ENCODE peak calls at places on chromosomes 13 and 19, in ten cellular contexts. N is gastrocnemius medialis, E is GM12878, T is K562, R is heart left ventricle, Z is upper lobe of left lung, S is right lobe of liver, G is HCT116, J is A549, F is body of pancreas. A is an unnamed sample.

GRCh38 chr13:49958321-49958720 is 22.2 kb upstream of the SPRYD7 start:
- ATAC-seq in J (no peak), E (no peak), Z (no peak), T (no peak), G (no peak), F (no peak), S (no peak), R (no peak), N (no peak), A (no peak)

GRCh38 chr13:25619897-25620296 is 248.1 kb downstream of the ATP8A2 start:
- ATAC-seq in R (no peak), J (no peak), F (no peak), N (no peak), S (no peak), G (no peak), T (no peak), E (no peak), Z (no peak), A (no peak)

GRCh38 chr13:52846567-52847321 is 1.7 kb downstream of the PCDH8 start:
- ATAC-seq in E (no peak), R (peak; percentile 77), N (no peak), G (no peak), T (no peak), F (peak; percentile 38), S (no peak), J (no peak), Z (peak; percentile 71), A (no peak)

GRCh38 chr19:40191836-40192646 is 815 bp downstream of the MAP3K10 start:
- ATAC-seq in Z (peak; percentile 21), S (peak; percentile 4), N (no peak), G (peak; percentile 58), T (peak; percentile 81), J (peak; percentile 44), E (peak; percentile 4), F (peak; percentile 19), R (peak; percentile 22), A (peak; percentile 8)

GRCh38 chr13:40549500-40550094 is 116.8 kb downstream of the FOXO1 start:
- ATAC-seq in E (no peak), N (peak; percentile 37), J (no peak), G (no peak), F (no peak), Z (peak; percentile 52), T (no peak), R (peak; percentile 50), S (peak; percentile 9), A (peak; percentile 81)

GRCh38 chr19:38252935-38253691 is 3.1 kb downstream of the PPP1R14A start:
- ATAC-seq in E (peak; percentile 44), Z (no peak), F (no peak), T (no peak), G (no peak), R (peak; percentile 43), S (no peak), J (no peak), N (no peak), A (peak; percentile 51)

GRCh38 chr13:111474136-111475002 is 153.9 kb downstream of the TEX29 start:
- ATAC-seq in J (peak; percentile 88), F (peak; percentile 72), Z (peak; percentile 24), R (peak; percentile 62), G (peak; percentile 85), E (peak; percentile 68), S (peak; percentile 77), T (peak; percentile 77), N (no peak), A (no peak)

GRCh38 chr19:30846102-30846501 is 473.9 kb downstream of the ZNF536 start:
- ATAC-seq in Z (no peak), N (no peak), E (no peak), G (no peak), F (no peak), R (no peak), J (no peak), T (no peak), S (no peak), A (no peak)

GRCh38 chr19:28871099-28871725 is 341.7 kb downstream of the UQCRFS1 start:
- ATAC-seq in E (no peak), F (no peak), J (peak; percentile 47), N (no peak), Z (no peak), S (no peak), R (no peak), G (no peak), T (no peak), A (peak; percentile 7)

GRCh38 chr13:22789027-22789593 is 391.7 kb upstream of the SGCG start:
- ATAC-seq in Z (no peak), T (no peak), J (no peak), E (no peak), G (peak; percentile 64), S (no peak), F (no peak), N (no peak), R (no peak), A (no peak)

GRCh38 chr19:6813659-6814058 is 41.2 kb downstream of the VAV1 start:
- ATAC-seq in T (no peak), Z (no peak), F (no peak), N (no peak), J (no peak), G (no peak), R (no peak), E (no peak), S (no peak), A (no peak)

DNA sequence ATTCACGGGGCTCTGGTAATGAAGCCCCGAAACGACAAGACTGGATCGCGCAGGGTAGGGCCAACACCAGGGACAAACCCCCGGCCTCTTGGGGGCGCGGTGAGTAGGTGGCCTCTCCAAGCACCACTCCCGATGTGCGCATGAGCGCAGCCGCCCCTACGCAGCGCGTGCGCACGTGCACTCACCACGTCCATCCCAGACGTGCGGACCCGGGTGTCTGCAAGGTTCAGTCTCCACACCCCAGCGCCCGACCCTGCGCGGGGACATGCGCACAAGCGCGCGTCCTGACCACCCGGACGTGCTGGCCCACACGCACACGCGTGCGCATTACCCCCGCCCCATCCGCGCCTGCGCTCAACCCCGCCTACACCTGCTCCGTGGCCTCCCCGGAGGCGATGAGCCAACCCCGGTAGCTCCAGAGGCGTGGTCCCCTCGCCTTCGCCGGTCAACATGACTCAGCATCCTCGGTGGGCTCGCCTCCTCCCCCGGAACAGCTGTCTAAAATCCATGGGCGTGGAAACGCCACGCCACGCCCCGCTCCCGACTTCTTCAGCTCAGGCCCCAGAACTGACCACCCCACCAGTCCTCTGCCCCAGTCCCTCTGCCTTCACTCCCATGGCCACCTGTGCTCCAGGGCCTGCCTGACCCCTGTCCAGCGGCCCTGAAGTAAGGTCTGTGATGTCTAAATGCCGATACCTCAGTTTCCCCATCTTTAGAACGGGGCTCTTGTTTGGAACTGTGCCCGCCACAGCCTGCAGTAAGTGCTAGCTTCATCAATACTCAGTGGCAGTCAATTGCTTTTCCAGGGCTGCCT is 5.6 kb upstream of the GPI start:
- ATAC-seq in Z (peak; percentile 98), N (peak; percentile 89), T (peak; percentile 97), F (peak; percentile 96), J (peak; percentile 96), E (peak; percentile 98), G (peak; percentile 98), S (peak; percentile 94), R (peak; percentile 96), A (peak; percentile 97)
- TF ChIP-seq POLR2A in Z (no peak), N (peak; percentile 45), T (peak; percentile 59), F (peak; percentile 70), J (peak; percentile 62), E (peak; percentile 84), G (no peak), S (peak; percentile 57), R (peak; percentile 69), A (peak; percentile 28)

GRCh38 chr13:74173822-74174221 is 39.6 kb upstream of the KLF12 start:
- ATAC-seq in J (no peak), E (no peak), S (no peak), Z (no peak), N (peak; percentile 85), T (no peak), F (no peak), R (peak; percentile 49), G (no peak), A (no peak)

GRCh38 chr13:74171621-74172020 is 37.4 kb upstream of the KLF12 start:
- ATAC-seq in R (no peak), F (no peak), S (no peak), J (no peak), T (no peak), G (no peak), Z (no peak), N (no peak), E (no peak), A (no peak)

DNA sequence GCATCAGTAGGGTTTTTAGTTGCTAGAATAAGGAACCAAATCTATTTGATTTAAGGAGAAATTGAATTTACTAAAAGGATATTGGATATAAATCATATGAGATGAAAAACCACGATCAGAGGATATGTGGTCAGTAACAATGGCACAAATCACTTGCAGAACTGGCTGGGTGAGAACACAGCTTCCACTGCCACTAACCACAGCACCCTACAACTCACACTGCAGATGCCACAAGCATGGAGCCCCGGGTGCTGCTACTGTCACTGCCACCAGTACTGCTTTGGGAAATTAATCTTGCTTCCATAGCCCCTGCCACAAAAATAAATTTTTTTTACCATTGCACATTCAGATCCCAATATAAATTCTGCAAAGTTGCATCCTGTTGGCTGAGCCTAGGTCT is 40.6 kb upstream of the KLF12 start:
- ATAC-seq in S (no peak), T (no peak), N (no peak), F (no peak), R (no peak), Z (no peak), J (no peak), E (no peak), G (no peak), A (no peak)
- TF ChIP-seq POLR2A in S (no peak), T (no peak), N (no peak), F (no peak), R (no peak), Z (no peak), J (no peak), E (no peak), G (no peak), A (no peak)

GRCh38 chr13:36157475-36157874 is 26.3 kb upstream of the DCLK1 start:
- ATAC-seq in T (no peak), J (no peak), N (no peak), Z (no peak), G (no peak), F (no peak), S (no peak), E (no peak), R (no peak), A (no peak)
- TF ChIP-seq POLR2A in T (no peak), J (no peak), N (no peak), Z (no peak), G (no peak), F (no peak), S (no peak), E (no peak), R (no peak), A (no peak)

DNA sequence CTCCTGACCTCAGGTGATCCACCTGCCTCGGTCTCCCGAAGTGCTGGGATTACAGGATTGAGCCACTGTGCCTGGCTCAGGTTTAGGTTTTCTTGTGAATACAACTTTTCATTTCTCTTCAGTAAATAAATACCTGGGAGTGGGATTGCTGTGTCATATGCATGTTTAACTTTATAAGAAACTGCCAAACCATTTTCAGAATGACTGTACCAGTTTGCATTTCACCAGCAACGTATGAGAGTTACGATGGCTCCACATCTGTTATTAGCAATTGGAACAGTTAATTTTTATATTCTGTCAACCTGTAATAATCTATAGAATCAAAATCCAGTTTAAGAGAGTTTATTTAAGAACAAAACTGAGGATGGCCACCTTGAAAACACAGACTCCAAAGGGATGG is 52.2 kb downstream of the TEX26 start:
- ATAC-seq in F (no peak), T (no peak), N (no peak), R (no peak), G (no peak), E (peak; percentile 61), Z (no peak), J (no peak), S (no peak), A (no peak)
- TF ChIP-seq POLR2A in F (no peak), T (no peak), N (no peak), R (no peak), G (no peak), E (no peak), Z (no peak), J (no peak), S (no peak), A (no peak)

GRCh38 chr13:32142956-32143375 is 111.4 kb downstream of the FRY start:
- ATAC-seq in N (no peak), J (peak; percentile 26), G (peak; percentile 40), R (no peak), E (no peak), Z (no peak), S (peak; percentile 69), T (no peak), F (no peak), A (no peak)
- TF ChIP-seq POLR2A in N (no peak), J (no peak), G (no peak), R (no peak), E (no peak), Z (no peak), S (no peak), T (no peak), F (no peak), A (no peak)